ENCODE peak calls at places on chromosomes 6 and 20, in four cellular contexts. L, S, K and J are unnamed samples.

GRCh38 chr6:164911873-164912580 is 397.4 kb downstream of the C6orf118 start:
- DNase-seq in L (no peak), K (no peak), S (no peak), J (no peak)

GRCh38 chr6:130098317-130098716 is 79.9 kb downstream of the L3MBTL3 start:
- DNase-seq in K (no peak), S (no peak), L (no peak), J (no peak)

GRCh38 chr6:18724056-18724455 is 336.9 kb downstream of the RNF144B start:
- DNase-seq in L (no peak), S (no peak), K (no peak), J (no peak)

GRCh38 chr6:150689900-150690590 is 90.4 kb downstream of the PLEKHG1 start:
- DNase-seq in K (no peak), L (no peak), S (no peak), J (no peak)

GRCh38 chr6:129498556-129498940 is 211.4 kb downstream of the ARHGAP18 start:
- DNase-seq in K (no peak), S (no peak), L (no peak), J (no peak)

GRCh38 chr20:53736122-53736756 is 142.6 kb upstream of the ZNF217 start:
- DNase-seq in S (no peak), L (no peak), K (no peak), J (peak; percentile 20)

GRCh38 chr6:123803456-123803861 is 206 bp upstream of the NKAIN2 start:
- DNase-seq in S (no peak), K (no peak), L (no peak), J (no peak)

GRCh38 chr20:25683050-25683449 is 13.6 kb downstream of the ZNF337 start:
- DNase-seq in L (no peak), K (no peak), S (no peak), J (no peak)

GRCh38 chr6:54891536-54891935 is 45.0 kb downstream of the FAM83B start:
- DNase-seq in S (no peak), L (no peak), K (no peak), J (no peak)

GRCh38 chr6:150549577-150550184 is 50.0 kb upstream of the PLEKHG1 start:
- DNase-seq in K (no peak), L (no peak), S (no peak), J (no peak)

GRCh38 chr20:47126374-47126705 is 230.2 kb downstream of the ZMYND8 start:
- DNase-seq in L (no peak), S (no peak), K (no peak), J (no peak)

GRCh38 chr20:42093542-42094440 is 475.6 kb upstream of the CHD6 start:
- DNase-seq in L (no peak), K (no peak), S (no peak), J (no peak)

GRCh38 chr20:1334370-1334731 is 5.4 kb upstream of the SDCBP2 start:
- DNase-seq in L (no peak), S (no peak), K (no peak), J (no peak)

GRCh38 chr20:1333462-1334369 is 4.8 kb upstream of the SDCBP2 start:
- DNase-seq in K (no peak), S (no peak), L (no peak), J (no peak)

GRCh38 chr20:1331101-1331500 is 2.2 kb upstream of the SDCBP2 start:
- DNase-seq in L (no peak), S (no peak), K (no peak), J (no peak)

GRCh38 chr20:1331801-1332453 is 3.0 kb upstream of the SDCBP2 start:
- DNase-seq in K (no peak), L (no peak), S (no peak), J (no peak)

GRCh38 chr20:1332749-1333300 is 3.9 kb upstream of the SDCBP2 start:
- DNase-seq in L (no peak), K (no peak), S (no peak), J (no peak)
- H3K27ac ChIP-seq in L (no peak overlapping the region), K (no peak overlapping the region), S (no peak overlapping the region), J (no peak overlapping the region)

GRCh38 chr20:62241501-62241900 is 3.2 kb downstream of the OSBPL2 start:
- DNase-seq in S (no peak), K (no peak), L (peak; percentile 61), J (no peak)

GRCh38 chr20:62238569-62239277 is 402 bp downstream of the OSBPL2 start:
- DNase-seq in L (peak; percentile 58), K (no peak), S (no peak), J (no peak)

GRCh38 chr20:62240015-62240685 is 1.8 kb downstream of the OSBPL2 start:
- DNase-seq in K (no peak), S (no peak), L (peak; percentile 18), J (no peak)

GRCh38 chr20:62237772-62238568 is at the start of gene OSBPL2:
- DNase-seq in L (peak; percentile 99), S (peak; percentile 96), K (peak; percentile 99), J (peak; percentile 99)

GRCh38 chr20:62239278-62239879 is 1.1 kb downstream of the OSBPL2 start:
- DNase-seq in S (no peak), K (no peak), L (peak; percentile 62), J (no peak)
- H3K27ac ChIP-seq in S (no peak overlapping the region), K (peak overlapping the region; percentile 82), L (peak overlapping the region; percentile 81), J (no peak overlapping the region)

GRCh38 chr6:145538996-145539395 is 196.3 kb downstream of the EPM2A start:
- DNase-seq in S (no peak), L (no peak), K (no peak), J (no peak)
- H3K27ac ChIP-seq in S (no peak overlapping the region), L (no peak overlapping the region), K (no peak overlapping the region), J (no peak overlapping the region)

DNA sequence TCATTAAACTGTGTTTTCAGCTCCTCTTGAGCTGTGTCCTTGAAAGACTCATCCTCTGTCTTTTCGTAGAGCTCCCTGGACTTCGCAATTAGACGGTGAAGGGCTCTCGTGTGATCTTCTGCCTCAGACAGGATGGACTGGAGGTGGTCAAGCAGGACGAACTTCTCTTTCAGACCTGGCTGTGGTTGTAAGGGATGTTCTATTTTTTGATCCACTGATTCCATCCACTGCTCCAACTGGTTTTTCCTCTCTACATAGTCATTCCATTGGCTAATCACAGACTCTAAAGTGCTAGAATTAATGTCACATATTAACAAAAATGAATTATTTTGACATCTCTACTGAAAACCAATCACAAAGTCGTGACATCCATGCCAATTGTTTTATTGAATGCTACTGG is 250.1 kb downstream of the SYNE1 start:
- DNase-seq in L (no peak), S (no peak), K (no peak), J (no peak)
- H3K27ac ChIP-seq in L (no peak overlapping the region), S (no peak overlapping the region), K (no peak overlapping the region), J (no peak overlapping the region)

GRCh38 chr20:19969106-19969505 is 48.1 kb upstream of the NAA20 start:
- DNase-seq in S (no peak), L (no peak), K (no peak), J (no peak)

GRCh38 chr20:19967441-19967840 is 49.7 kb upstream of the NAA20 start:
- DNase-seq in K (no peak), L (no peak), S (no peak), J (no peak)

GRCh38 chr20:19969507-19970255 is 47.5 kb upstream of the NAA20 start:
- DNase-seq in L (no peak), S (no peak), K (no peak), J (no peak)

GRCh38 chr20:19970256-19970765 is 46.9 kb upstream of the NAA20 start:
- DNase-seq in S (no peak), K (no peak), L (no peak), J (no peak)

DNA sequence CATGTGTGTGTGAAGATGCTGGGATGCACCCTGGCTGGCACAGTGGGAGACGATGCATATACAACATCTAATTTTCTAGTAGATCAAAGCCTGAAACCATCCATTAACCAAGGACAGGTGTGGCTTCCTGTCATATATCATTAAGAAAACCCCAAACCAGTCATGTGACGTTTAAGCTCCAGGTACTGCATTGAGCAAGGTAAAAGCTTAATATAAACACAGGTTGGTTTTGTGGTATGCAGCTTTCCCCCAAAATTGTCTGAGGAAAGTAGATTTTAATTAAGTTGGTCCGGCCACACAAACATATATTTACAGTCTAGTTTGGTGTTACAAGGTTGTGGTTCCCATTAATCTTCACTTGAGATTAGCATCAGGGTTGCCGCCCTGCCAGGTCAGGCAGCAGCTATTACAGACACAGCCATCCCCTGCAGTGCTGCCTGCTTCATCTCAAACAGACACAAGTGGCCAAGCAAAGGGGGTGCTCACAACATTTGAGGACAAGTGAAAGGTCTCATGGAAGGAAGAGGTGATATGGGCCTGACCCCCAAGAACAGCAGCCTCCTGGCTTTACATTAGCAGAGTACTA is 48.6 kb upstream of the NAA20 start:
- DNase-seq in S (no peak), L (no peak), K (no peak), J (no peak)
- H3K27ac ChIP-seq in S (no peak overlapping the region), L (peak overlapping the region; percentile 25), K (no peak overlapping the region), J (no peak overlapping the region)

DNA sequence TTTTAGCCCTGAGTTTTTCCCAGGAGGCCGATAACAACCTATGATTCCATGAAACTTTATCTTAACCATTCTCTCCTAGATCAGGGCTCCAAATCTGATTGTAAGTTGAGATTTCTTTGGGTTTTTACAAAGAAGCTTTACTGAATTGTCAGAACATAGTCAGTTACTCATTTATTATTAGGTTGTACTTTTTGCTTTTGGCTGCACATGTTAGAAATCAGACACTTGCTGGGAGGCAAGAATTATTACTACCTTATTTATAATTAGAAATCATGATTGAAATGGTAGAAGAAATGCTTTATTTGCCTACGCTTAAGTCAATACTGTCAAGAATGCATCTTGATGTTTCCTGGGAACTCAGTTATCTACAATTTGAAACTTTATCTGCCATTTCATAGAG is 63.3 kb downstream of the KCNS1 start:
- DNase-seq in S (no peak), L (no peak), K (no peak), J (no peak)
- H3K27ac ChIP-seq in S (peak overlapping the region; percentile 12), L (no peak overlapping the region), K (peak overlapping the region; percentile 12), J (no peak overlapping the region)

GRCh38 chr20:58408603-58409246 is 19.7 kb downstream of the VAPB start:
- DNase-seq in S (no peak), L (no peak), K (no peak), J (no peak)
- H3K27ac ChIP-seq in S (no peak overlapping the region), L (no peak overlapping the region), K (peak overlapping the region; percentile 45), J (no peak overlapping the region)

GRCh38 chr6:13355969-13356368 is 27.6 kb upstream of the TBC1D7 start:
- DNase-seq in S (no peak), L (no peak), K (no peak), J (no peak)
- H3K27ac ChIP-seq in S (peak overlapping the region; percentile 52), L (no peak overlapping the region), K (no peak overlapping the region), J (no peak overlapping the region)

GRCh38 chr6:109456710-109457595 is 1.4 kb upstream of the MICAL1 start:
- DNase-seq in L (peak; percentile 85), K (peak; percentile 54), S (no peak), J (no peak)

GRCh38 chr6:109455502-109456282 is at the start of gene MICAL1:
- DNase-seq in S (peak; percentile 38), K (peak; percentile 62), L (peak; percentile 90), J (peak; percentile 81)

GRCh38 chr6:109457596-109457996 is 2.0 kb upstream of the MICAL1 start:
- DNase-seq in K (no peak), S (no peak), L (no peak), J (no peak)

GRCh38 chr6:109455161-109455501 is 441 bp downstream of the MICAL1 start:
- DNase-seq in K (peak; percentile 19), L (no peak), S (no peak), J (peak; percentile 29)

GRCh38 chr6:109456283-109456583 is 661 bp upstream of the MICAL1 start:
- DNase-seq in S (no peak), K (no peak), L (no peak), J (no peak)
- H3K27ac ChIP-seq in S (no peak overlapping the region), K (peak overlapping the region; percentile 93), L (no peak overlapping the region), J (peak overlapping the region; percentile 63)